ENCODE peak calls at places on chromosome 15, in ten cellular contexts. Q is Caco-2; W is OCI-LY7; E is cardiac muscle cell; X is breast epithelium; H is CD4-positive, alpha-beta memory T cell; R is ovary; I is CD8-positive, alpha-beta memory T cell; D is SJSA1; Z is mammary epithelial cell. A is an unnamed sample.
A peak's percentile ranks its signal among the peaks of the same experiment; 100 is the strongest.

GRCh38 chr15:27342991-27343390 is 372.0 kb downstream of the GABRG3 start:
- DNase-seq in Q (no peak), W (no peak), E (no peak), X (no peak), H (no peak), R (no peak), I (no peak), D (no peak), Z (no peak), A (no peak)

GRCh38 chr15:85380860-85381535 is 595 bp downstream of the AKAP13 start:
- DNase-seq in Q (peak; percentile 70), W (peak; percentile 58), E (peak; percentile 44), X (no peak), H (peak; percentile 71), R (peak; percentile 64), I (peak; percentile 74), D (no peak), Z (no peak), A (peak; percentile 75)

GRCh38 chr15:79209690-79210089 is 72.8 kb upstream of the ANKRD34C start:
- DNase-seq in Q (peak; percentile 8), W (no peak), E (no peak), X (no peak), H (no peak), R (no peak), I (no peak), D (no peak), Z (no peak), A (no peak)

GRCh38 chr15:48522123-48522522 is 123.4 kb downstream of the FBN1 start:
- DNase-seq in Q (no peak), W (no peak), E (no peak), X (no peak), H (no peak), R (no peak), I (no peak), D (no peak), Z (no peak), A (no peak)

GRCh38 chr15:34719883-34720148 is 35.0 kb downstream of the GJD2 start:
- DNase-seq in Q (no peak), W (no peak), E (no peak), X (no peak), H (no peak), R (no peak), I (no peak), D (no peak), Z (no peak), A (no peak)

GRCh38 chr15:74710349-74711094 is 14.7 kb upstream of the EDC3 start:
- DNase-seq in Q (no peak), W (no peak), E (no peak), X (no peak), H (no peak), R (no peak), I (no peak), D (no peak), Z (no peak), A (no peak)

GRCh38 chr15:79088426-79089205 is 2.0 kb downstream of the RASGRF1 start:
- DNase-seq in Q (no peak), W (no peak), E (no peak), X (no peak), H (no peak), R (no peak), I (no peak), D (peak; percentile 13), Z (no peak), A (peak; percentile 24)

GRCh38 chr15:75348563-75349350 is 1.9 kb downstream of the NEIL1 start:
- DNase-seq in Q (peak; percentile 31), W (no peak), E (no peak), X (no peak), H (no peak), R (peak; percentile 48), I (no peak), D (no peak), Z (no peak), A (no peak)

GRCh38 chr15:46815765-46816164 is 901.5 kb upstream of the SEMA6D start:
- DNase-seq in Q (no peak), W (no peak), E (no peak), X (no peak), H (no peak), R (no peak), I (no peak), D (no peak), Z (no peak), A (no peak)

GRCh38 chr15:29788433-29789034 is 33.7 kb downstream of the TJP1 start:
- DNase-seq in Q (no peak), W (no peak), E (no peak), X (no peak), H (no peak), R (no peak), I (no peak), D (no peak), Z (peak; percentile 51), A (no peak)

GRCh38 chr15:45522931-45523331 is 376 bp upstream of the SLC30A4 start:
- DNase-seq in Q (no peak), W (no peak), E (no peak), X (peak; percentile 20), H (no peak), R (no peak), I (no peak), D (peak; percentile 52), Z (peak; percentile 35), A (no peak)

DNA sequence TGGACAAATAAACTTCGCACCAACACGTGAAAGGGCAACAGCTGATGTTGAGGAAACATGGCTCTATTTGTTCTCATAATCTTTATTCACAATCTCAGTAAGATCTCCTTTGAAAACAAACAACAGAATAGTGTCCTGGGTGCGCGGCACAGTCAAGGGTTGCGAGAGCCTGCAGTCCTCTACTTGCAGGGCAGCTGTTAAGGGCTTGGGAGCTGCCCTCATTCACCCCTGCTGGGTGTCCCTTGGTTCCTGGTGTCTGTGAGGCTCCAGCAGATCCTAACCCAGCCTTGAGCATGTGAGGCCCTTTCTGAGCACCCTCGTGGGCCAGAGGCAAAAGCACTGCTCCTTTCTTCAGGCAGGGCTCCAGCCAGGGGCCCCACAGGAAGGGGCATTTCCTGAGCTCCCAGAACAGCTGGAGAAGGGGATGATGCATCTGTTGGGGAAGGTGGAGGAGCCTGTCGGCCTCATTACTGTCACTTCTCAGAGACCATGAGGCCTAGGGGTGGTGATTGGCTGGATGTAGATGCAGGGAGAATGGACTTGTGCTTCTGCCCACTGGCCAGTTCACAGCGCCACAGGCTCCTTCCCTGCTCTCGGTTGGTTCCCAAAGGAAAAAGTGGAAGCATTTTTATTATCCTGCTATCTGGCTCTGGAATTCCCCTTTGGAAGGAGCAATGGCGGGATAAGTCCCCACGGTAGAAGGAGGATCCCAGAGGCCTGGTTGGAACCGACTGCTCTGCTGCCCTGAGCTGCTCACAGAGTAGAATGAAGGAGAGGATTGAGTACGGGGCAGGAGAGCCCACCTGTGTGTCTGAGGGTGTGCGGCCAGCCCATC is 51.9 kb upstream of the KLF13 start:
- DNase-seq in Q (no peak), W (no peak), E (peak; percentile 57), X (peak; percentile 15), H (no peak), R (no peak), I (peak; percentile 36), D (peak; percentile 40), Z (no peak), A (peak; percentile 40)
- H3K4me1 ChIP-seq in Q (peaks cover 5% of the 10 kb centered on the region), W (peaks cover 50% of the 10 kb centered on the region), E (peaks cover 2% of the 10 kb centered on the region), X (no peaks in the 10 kb centered on the region), H (peaks cover 10% of the 10 kb centered on the region), R (no peaks in the 10 kb centered on the region), I (peaks cover 6% of the 10 kb centered on the region), D (no peaks in the 10 kb centered on the region), Z (peaks cover 4% of the 10 kb centered on the region), A (peaks cover 3% of the 10 kb centered on the region)

GRCh38 chr15:59170998-59171397 is 35.6 kb upstream of the LDHAL6B start:
- DNase-seq in Q (no peak), W (no peak), E (no peak), X (no peak), H (no peak), R (no peak), I (no peak), D (no peak), Z (no peak), A (no peak)
- H3K36me3 ChIP-seq in Q (no peaks in the 10 kb centered on the region), W (no peaks in the 10 kb centered on the region), E (no peaks in the 10 kb centered on the region), X (no peaks in the 10 kb centered on the region), H (no peaks in the 10 kb centered on the region), R (no peaks in the 10 kb centered on the region), I (no peaks in the 10 kb centered on the region), D (peaks cover 55% of the 10 kb centered on the region), Z (peaks cover 15% of the 10 kb centered on the region), A (peaks cover 74% of the 10 kb centered on the region)

DNA sequence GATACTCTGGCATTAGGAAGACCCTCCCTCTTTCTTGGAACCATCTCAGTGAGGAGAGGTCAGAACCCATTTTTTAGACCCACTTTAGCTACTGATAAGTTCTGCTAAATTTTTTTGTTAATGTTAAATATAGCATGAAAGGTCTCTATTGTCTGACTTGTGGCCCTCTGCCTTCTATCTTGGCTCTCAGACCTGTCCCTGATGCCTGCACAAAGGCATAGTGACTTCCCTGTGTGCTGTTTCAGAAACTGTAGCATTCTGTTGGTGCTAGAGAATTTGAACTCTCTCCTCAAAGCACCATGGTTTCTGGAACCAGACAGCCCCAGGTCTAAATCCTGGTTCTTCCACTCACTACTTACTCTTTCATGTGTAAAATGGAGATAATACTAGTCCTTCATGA is 15.4 kb downstream of the MAPKBP1 start:
- DNase-seq in Q (no peak), W (no peak), E (no peak), X (no peak), H (no peak), R (no peak), I (no peak), D (no peak), Z (no peak), A (no peak)
- H3K4me1 ChIP-seq in Q (peaks cover 36% of the 10 kb centered on the region), W (peaks cover 54% of the 10 kb centered on the region), E (peaks cover 69% of the 10 kb centered on the region), X (peaks cover 10% of the 10 kb centered on the region), H (peaks cover 19% of the 10 kb centered on the region), R (peaks cover 24% of the 10 kb centered on the region), I (peaks cover 22% of the 10 kb centered on the region), D (peaks cover 39% of the 10 kb centered on the region), Z (peaks cover 66% of the 10 kb centered on the region), A (no peaks in the 10 kb centered on the region)

GRCh38 chr15:90213123-90213817 is 12.1 kb downstream of the SEMA4B start:
- DNase-seq in Q (peak; percentile 23), W (no peak), E (no peak), X (no peak), H (no peak), R (no peak), I (no peak), D (no peak), Z (peak; percentile 23), A (peak; percentile 76)
- H3K36me3 ChIP-seq in Q (no peaks in the 10 kb centered on the region), W (no peaks in the 10 kb centered on the region), E (no peaks in the 10 kb centered on the region), X (no peaks in the 10 kb centered on the region), H (no peaks in the 10 kb centered on the region), R (no peaks in the 10 kb centered on the region), I (no peaks in the 10 kb centered on the region), D (no peaks in the 10 kb centered on the region), Z (peaks cover 16% of the 10 kb centered on the region), A (no peaks in the 10 kb centered on the region)

DNA sequence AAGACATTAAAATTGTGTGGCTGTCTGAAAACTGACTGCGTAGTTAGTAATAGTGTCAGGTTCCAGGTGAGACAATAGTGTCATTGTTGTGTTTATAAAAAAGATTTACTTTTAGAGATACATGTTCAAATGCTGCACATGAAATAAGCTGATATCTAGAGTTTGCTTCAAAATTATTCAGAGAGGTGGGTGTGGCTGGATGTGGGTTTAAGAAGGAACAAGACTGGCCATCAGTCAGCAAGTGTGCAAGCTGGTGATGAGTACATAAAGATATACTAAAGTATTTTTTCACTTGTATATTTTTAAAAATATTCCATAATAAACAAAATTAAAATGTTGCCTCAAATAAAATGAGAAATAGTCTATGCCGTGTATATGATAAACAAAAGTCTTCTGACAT is 190.6 kb downstream of the ARRDC4 start:
- DNase-seq in Q (no peak), W (no peak), E (no peak), X (no peak), H (no peak), R (no peak), I (no peak), D (no peak), Z (peak; percentile 46), A (no peak)
- H3K4me1 ChIP-seq in Q (no peaks in the 10 kb centered on the region), W (peaks cover 47% of the 10 kb centered on the region), E (no peaks in the 10 kb centered on the region), X (no peaks in the 10 kb centered on the region), H (no peaks in the 10 kb centered on the region), R (no peaks in the 10 kb centered on the region), I (no peaks in the 10 kb centered on the region), D (peaks cover 7% of the 10 kb centered on the region), Z (peaks cover 33% of the 10 kb centered on the region), A (no peaks in the 10 kb centered on the region)

GRCh38 chr15:33283603-33284002 is 27.2 kb upstream of the RYR3 start:
- DNase-seq in Q (no peak), W (no peak), E (no peak), X (no peak), H (no peak), R (no peak), I (no peak), D (no peak), Z (no peak), A (no peak)
- H3K36me3 ChIP-seq in Q (no peaks in the 10 kb centered on the region), W (no peaks in the 10 kb centered on the region), E (no peaks in the 10 kb centered on the region), X (no peaks in the 10 kb centered on the region), H (no peaks in the 10 kb centered on the region), R (no peaks in the 10 kb centered on the region), I (no peaks in the 10 kb centered on the region), D (no peaks in the 10 kb centered on the region), Z (no peaks in the 10 kb centered on the region), A (no peaks in the 10 kb centered on the region)